ENCODE peak calls at places on chromosomes 1 and 21, in four cellular contexts. G is HFF-Myc, R is mesothelial cell of epicardium, C is dorsolateral prefrontal cortex. O is an unnamed sample.

GRCh38 chr1:226355016-226355415 is 46.1 kb upstream of the LIN9 start:
- DNase-seq in C (no peak), G (no peak), R (no peak), O (no peak)

GRCh38 chr1:109370712-109371270 is 26.9 kb downstream of the SORT1 start:
- DNase-seq in C (no peak), G (peak), R (no peak), O (no peak)

GRCh38 chr1:167173516-167174184 is 47.0 kb upstream of the POU2F1 start:
- DNase-seq in R (no peak), G (no peak), C (no peak), O (no peak)

GRCh38 chr21:32834825-32835224 is 63.3 kb upstream of the PAXBP1 start:
- DNase-seq in G (no peak), R (no peak), C (no peak), O (no peak)

GRCh38 chr21:37849703-37850102 is 66.6 kb downstream of the KCNJ6 start:
- DNase-seq in C (no peak), R (no peak), G (no peak), O (no peak)

GRCh38 chr21:37770496-37770895 is 145.8 kb downstream of the KCNJ6 start:
- DNase-seq in G (no peak), C (no peak), R (no peak), O (no peak)

GRCh38 chr1:48572632-48573258 is 100.7 kb upstream of the SPATA6 start:
- DNase-seq in G (peak), R (peak), C (peak), O (peak)

GRCh38 chr1:43934279-43934985 is 831 bp downstream of the ARTN start:
- DNase-seq in R (no peak), C (peak), G (no peak), O (peak)

GRCh38 chr1:35449334-35450008 is 107.7 kb downstream of the KIAA0319L start:
- DNase-seq in C (no peak), G (peak), R (no peak), O (no peak)

GRCh38 chr1:178792394-178792793 is 67.3 kb downstream of the RALGPS2 start:
- DNase-seq in C (no peak), G (no peak), R (no peak), O (no peak)

GRCh38 chr21:33374080-33374873 is 28.9 kb upstream of the IFNGR2 start:
- DNase-seq in G (peak), R (no peak), C (no peak), O (no peak)

GRCh38 chr1:206631085-206631509 is 4.2 kb upstream of the DYRK3 start:
- DNase-seq in G (peak), C (no peak), R (no peak), O (no peak)

GRCh38 chr1:57019240-57019805 is 53.5 kb upstream of the C8B start:
- DNase-seq in R (no peak), C (no peak), G (no peak), O (no peak)

GRCh38 chr1:116586741-116587143 is 15.9 kb upstream of the CD58 start:
- DNase-seq in R (no peak), C (no peak), G (peak), O (no peak)

DNA sequence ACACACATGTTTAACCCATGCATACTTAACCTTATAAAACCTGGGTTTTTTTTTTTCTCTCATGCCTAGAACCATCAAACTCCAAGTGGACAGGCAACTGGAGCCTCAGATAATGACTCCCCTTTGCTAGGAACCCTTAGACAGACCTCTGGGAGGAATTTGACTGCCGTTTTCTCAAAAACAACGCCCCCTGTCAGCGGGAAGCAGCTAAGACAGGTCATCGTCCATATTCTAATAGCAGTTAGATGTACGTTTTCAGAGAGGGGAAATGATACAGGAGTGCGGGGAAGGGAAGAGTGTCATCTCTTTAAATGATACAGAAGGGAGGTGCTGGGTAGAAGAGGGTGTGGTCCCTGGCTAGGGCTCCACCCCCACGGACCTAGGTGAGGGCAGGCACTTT is 34.7 kb downstream of the LRRC3 start:
- DNase-seq in C (no peak), G (no peak), R (no peak), O (no peak)
- TF ChIP-seq CTCF in C (no peak), G (peak), R (no peak), O (no peak)

GRCh38 chr1:184405094-184405493 is 18.3 kb downstream of the C1orf21 start:
- DNase-seq in C (no peak), G (no peak), R (no peak), O (no peak)

GRCh38 chr1:184406454-184406853 is 19.6 kb downstream of the C1orf21 start:
- DNase-seq in G (no peak), R (no peak), C (no peak), O (no peak)

GRCh38 chr1:184403961-184404726 is 17.3 kb downstream of the C1orf21 start:
- DNase-seq in C (no peak), R (no peak), G (no peak), O (no peak)

GRCh38 chr1:184404727-184405027 is 17.8 kb downstream of the C1orf21 start:
- DNase-seq in C (no peak), G (no peak), R (no peak), O (no peak)

DNA sequence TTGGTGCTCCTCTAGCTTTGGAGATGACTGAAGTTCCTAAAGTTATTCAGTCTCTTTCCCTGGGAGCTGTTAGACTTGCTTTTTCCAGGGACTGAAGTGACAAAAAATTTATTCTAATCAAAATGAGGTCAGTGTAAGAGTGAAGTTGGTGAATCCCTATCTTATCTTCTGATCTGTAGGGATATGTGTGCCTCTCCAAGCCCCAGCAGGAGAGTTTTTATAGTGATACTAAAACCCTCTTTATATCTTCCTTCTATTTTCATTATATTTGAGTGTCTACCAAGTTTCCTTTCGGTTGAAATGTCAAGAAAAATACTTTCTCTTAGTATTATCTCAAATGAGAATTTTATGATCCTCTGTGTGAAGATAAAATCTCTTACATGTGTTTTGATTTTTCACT is 18.9 kb downstream of the C1orf21 start:
- DNase-seq in C (no peak), G (no peak), R (no peak), O (no peak)
- TF ChIP-seq CTCF in C (no peak), G (no peak), R (no peak), O (no peak)

DNA sequence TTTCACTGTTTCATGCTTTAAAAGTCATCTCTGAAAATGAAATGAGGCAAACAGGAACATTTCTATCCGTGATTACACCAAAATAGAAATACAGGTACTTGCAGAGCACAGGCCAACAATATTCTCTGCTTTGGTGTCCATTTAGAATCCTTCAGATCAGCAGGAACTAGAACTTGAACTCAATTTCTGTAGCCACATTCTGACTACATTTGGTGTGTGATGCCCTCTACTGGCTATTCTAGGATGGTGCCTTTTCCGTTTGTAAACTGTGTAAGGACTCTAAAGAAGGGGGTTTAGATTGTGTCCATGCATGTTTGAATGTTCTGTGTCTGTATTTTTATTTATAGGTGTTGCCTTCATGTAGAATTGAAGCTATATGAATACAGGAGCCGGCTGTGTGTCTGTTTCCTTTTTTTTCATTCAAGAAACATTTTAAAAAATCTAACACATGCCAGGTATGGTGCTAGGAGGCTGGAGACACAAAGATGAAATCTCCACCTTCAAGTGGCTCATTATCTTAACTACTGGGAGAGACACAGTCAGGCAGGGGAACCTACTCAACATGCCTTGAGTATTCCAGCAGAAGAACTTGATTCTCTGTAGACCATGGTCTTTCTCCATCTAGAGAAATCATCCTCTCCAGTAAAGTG is 7.6 kb upstream of the ZNF326 start:
- DNase-seq in R (no peak), G (peak), C (no peak), O (peak)
- TF ChIP-seq CTCF in R (peak), G (peak), C (peak), O (peak)

GRCh38 chr1:209646558-209646957 is 5.7 kb downstream of the LAMB3 start:
- DNase-seq in G (no peak), R (no peak), C (no peak), O (no peak)
- TF ChIP-seq CTCF in G (peak), R (no peak), C (no peak), O (peak)

GRCh38 chr1:21623411-21623961 is 45.7 kb downstream of the RAP1GAP start:
- DNase-seq in C (no peak), R (no peak), G (no peak), O (no peak)
- TF ChIP-seq CTCF in C (no peak), R (no peak), G (no peak), O (no peak)

DNA sequence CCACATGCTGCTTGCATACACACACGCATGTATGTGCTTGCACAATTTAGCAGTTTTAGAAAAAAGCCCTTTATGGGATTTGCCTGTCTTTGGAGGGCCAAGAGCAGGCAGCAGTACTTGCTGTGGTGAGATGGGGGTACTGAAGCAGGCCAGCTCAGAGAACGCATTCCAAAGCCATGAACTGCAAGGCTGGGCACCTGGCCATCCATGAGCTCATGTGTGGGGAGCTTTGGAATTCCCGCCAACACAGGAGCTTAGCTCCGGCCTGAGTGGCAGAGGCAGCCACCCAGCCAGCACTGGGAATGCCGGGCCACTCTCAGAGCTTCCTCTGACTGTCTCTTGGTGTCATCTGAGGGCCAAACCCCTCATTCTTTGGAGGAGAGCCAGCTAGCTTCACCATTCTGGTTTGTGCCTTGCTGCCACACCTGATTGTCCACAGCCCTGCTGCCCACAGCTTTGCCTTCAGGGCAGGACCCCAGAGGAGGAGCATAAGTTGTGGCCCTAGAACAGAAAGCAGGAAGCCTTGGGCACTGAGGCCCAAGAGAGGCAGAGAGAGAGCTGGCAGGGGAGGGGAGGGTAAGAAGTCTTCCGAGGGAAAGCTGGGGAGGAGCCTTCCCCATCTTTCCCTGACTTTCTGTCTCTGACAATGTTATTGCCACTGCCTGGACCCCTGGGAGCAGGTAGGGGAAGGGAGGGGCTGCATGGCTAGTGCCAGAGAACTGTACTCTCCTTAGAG is 92.1 kb upstream of the POU3F1 start:
- DNase-seq in R (peak), G (peak), C (peak), O (no peak)
- TF ChIP-seq CTCF in R (no peak), G (no peak), C (peak), O (no peak)

DNA sequence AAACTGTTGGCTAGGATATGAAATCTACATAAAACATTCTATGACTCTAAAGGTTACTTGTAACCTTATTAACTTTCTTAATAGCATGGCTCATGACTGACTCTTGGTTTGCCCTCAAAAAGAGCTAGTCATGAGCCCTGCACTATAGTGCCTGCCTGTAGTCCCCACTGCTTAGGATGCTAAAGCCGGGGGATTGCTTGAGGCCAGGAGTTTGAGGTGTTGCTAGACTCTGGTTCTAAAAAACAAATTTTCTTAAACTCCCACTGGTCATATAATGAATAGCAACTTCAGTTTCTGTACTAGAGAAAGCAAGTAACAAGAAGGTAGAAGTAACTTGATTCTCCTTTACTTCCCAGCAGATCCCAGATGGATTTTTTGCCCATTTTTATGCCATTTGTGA is 15.8 kb upstream of the NEXN start:
- DNase-seq in R (no peak), G (no peak), C (no peak), O (no peak)
- TF ChIP-seq CTCF in R (no peak), G (no peak), C (no peak), O (no peak)

GRCh38 chr1:151909167-151910149 is at the start of gene THEM4:
- DNase-seq in C (peak), G (peak), R (peak), O (peak)
- TF ChIP-seq CTCF in C (peak), G (no peak), R (no peak), O (no peak)

GRCh38 chr1:114956570-114956969 is 73.1 kb upstream of the TSHB start:
- DNase-seq in R (no peak), C (no peak), G (no peak), O (no peak)
- TF ChIP-seq CTCF in R (no peak), C (no peak), G (peak), O (peak)

GRCh38 chr1:25832336-25833037 is 12.7 kb downstream of the MTFR1L start:
- DNase-seq in C (no peak), G (no peak), R (no peak), O (no peak)

GRCh38 chr1:25834894-25835293 is 15.1 kb downstream of the MTFR1L start:
- DNase-seq in C (no peak), G (no peak), R (no peak), O (no peak)

GRCh38 chr1:25836695-25837094 is 16.9 kb downstream of the MTFR1L start:
- DNase-seq in C (no peak), G (no peak), R (no peak), O (no peak)

GRCh38 chr1:25833158-25833557 is 13.4 kb downstream of the MTFR1L start:
- DNase-seq in R (no peak), C (no peak), G (no peak), O (no peak)

GRCh38 chr1:25837253-25837875 is 17.6 kb downstream of the MTFR1L start:
- DNase-seq in G (no peak), R (no peak), C (no peak), O (no peak)
- TF ChIP-seq CTCF in G (no peak), R (no peak), C (peak), O (peak)